ENCODE peak calls at places on chromosome 2, in seven cellular contexts. One of them, this sample, is unnamed.

GRCh38 chr2:239002960-239003932 is 155.4 kb downstream of the TWIST2 start:
- DNase-seq in MV-4-11: no peak
- DNase-seq in stimulated activated CD8-positive, alpha-beta memory T cell treated with anti-CD3 and anti-CD28 coated beads, Interleukin-7, amount 100 ng/mL, for 4 hours: no peak
- DNase-seq in non-pigmented ciliary epithelial cell: peak; percentile 8
- DNase-seq in tibial artery: no peak
- DNase-seq in thoracic aorta: no peak
- DNase-seq in posterior cingulate gyrus: no peak
- DNase-seq in this sample: no peak

GRCh38 chr2:207683438-207683837 is 28.0 kb upstream of the CCNYL1 start:
- DNase-seq in MV-4-11: no peak
- DNase-seq in stimulated activated CD8-positive, alpha-beta memory T cell treated with anti-CD3 and anti-CD28 coated beads, Interleukin-7, amount 100 ng/mL, for 4 hours: no peak
- DNase-seq in non-pigmented ciliary epithelial cell: no peak
- DNase-seq in tibial artery: no peak
- DNase-seq in thoracic aorta: no peak
- DNase-seq in posterior cingulate gyrus: no peak
- DNase-seq in this sample: no peak

GRCh38 chr2:6535572-6535971 is 330.1 kb downstream of the CMPK2 start:
- DNase-seq in MV-4-11: no peak
- DNase-seq in stimulated activated CD8-positive, alpha-beta memory T cell treated with anti-CD3 and anti-CD28 coated beads, Interleukin-7, amount 100 ng/mL, for 4 hours: no peak
- DNase-seq in non-pigmented ciliary epithelial cell: no peak
- DNase-seq in tibial artery: no peak
- DNase-seq in thoracic aorta: no peak
- DNase-seq in posterior cingulate gyrus: no peak
- DNase-seq in this sample: no peak

GRCh38 chr2:41933585-41934322 is 114.1 kb upstream of the PKDCC start:
- DNase-seq in MV-4-11: peak; percentile 85
- DNase-seq in stimulated activated CD8-positive, alpha-beta memory T cell treated with anti-CD3 and anti-CD28 coated beads, Interleukin-7, amount 100 ng/mL, for 4 hours: no peak
- DNase-seq in non-pigmented ciliary epithelial cell: peak; percentile 83
- DNase-seq in tibial artery: peak; percentile 52
- DNase-seq in thoracic aorta: no peak
- DNase-seq in posterior cingulate gyrus: no peak
- DNase-seq in this sample: no peak

GRCh38 chr2:112623913-112624777 is 21.6 kb upstream of the SLC20A1 start:
- DNase-seq in MV-4-11: peak; percentile 74
- DNase-seq in stimulated activated CD8-positive, alpha-beta memory T cell treated with anti-CD3 and anti-CD28 coated beads, Interleukin-7, amount 100 ng/mL, for 4 hours: peak; percentile 73
- DNase-seq in non-pigmented ciliary epithelial cell: no peak
- DNase-seq in tibial artery: peak; percentile 48
- DNase-seq in thoracic aorta: no peak
- DNase-seq in posterior cingulate gyrus: no peak
- DNase-seq in this sample: peak; percentile 82

GRCh38 chr2:121828281-121828731 is 72.9 kb downstream of the TSN start:
- DNase-seq in MV-4-11: no peak
- DNase-seq in stimulated activated CD8-positive, alpha-beta memory T cell treated with anti-CD3 and anti-CD28 coated beads, Interleukin-7, amount 100 ng/mL, for 4 hours: no peak
- DNase-seq in non-pigmented ciliary epithelial cell: no peak
- DNase-seq in tibial artery: no peak
- DNase-seq in thoracic aorta: no peak
- DNase-seq in posterior cingulate gyrus: no peak
- DNase-seq in this sample: no peak

GRCh38 chr2:106272202-106272807 is 78.2 kb upstream of the UXS1 start:
- DNase-seq in MV-4-11: peak; percentile 87
- DNase-seq in stimulated activated CD8-positive, alpha-beta memory T cell treated with anti-CD3 and anti-CD28 coated beads, Interleukin-7, amount 100 ng/mL, for 4 hours: no peak
- DNase-seq in non-pigmented ciliary epithelial cell: no peak
- DNase-seq in tibial artery: no peak
- DNase-seq in thoracic aorta: no peak
- DNase-seq in posterior cingulate gyrus: no peak
- DNase-seq in this sample: no peak

GRCh38 chr2:69083126-69083733 is 70.3 kb downstream of the ANTXR1 start:
- DNase-seq in MV-4-11: peak; percentile 37
- DNase-seq in stimulated activated CD8-positive, alpha-beta memory T cell treated with anti-CD3 and anti-CD28 coated beads, Interleukin-7, amount 100 ng/mL, for 4 hours: no peak
- DNase-seq in non-pigmented ciliary epithelial cell: no peak
- DNase-seq in tibial artery: no peak
- DNase-seq in thoracic aorta: no peak
- DNase-seq in posterior cingulate gyrus: no peak
- DNase-seq in this sample: no peak

GRCh38 chr2:231088779-231089178 is 32.1 kb downstream of the PSMD1 start:
- DNase-seq in MV-4-11: no peak
- DNase-seq in stimulated activated CD8-positive, alpha-beta memory T cell treated with anti-CD3 and anti-CD28 coated beads, Interleukin-7, amount 100 ng/mL, for 4 hours: no peak
- DNase-seq in non-pigmented ciliary epithelial cell: no peak
- DNase-seq in tibial artery: no peak
- DNase-seq in thoracic aorta: no peak
- DNase-seq in posterior cingulate gyrus: no peak
- DNase-seq in this sample: no peak

GRCh38 chr2:96099861-96100798 is 16.2 kb downstream of the ADRA2B start:
- DNase-seq in MV-4-11: peak; percentile 47
- DNase-seq in stimulated activated CD8-positive, alpha-beta memory T cell treated with anti-CD3 and anti-CD28 coated beads, Interleukin-7, amount 100 ng/mL, for 4 hours: no peak
- DNase-seq in non-pigmented ciliary epithelial cell: no peak
- DNase-seq in tibial artery: peak; percentile 13
- DNase-seq in thoracic aorta: no peak
- DNase-seq in posterior cingulate gyrus: no peak
- DNase-seq in this sample: peak; percentile 52

GRCh38 chr2:99858951-99859596 is 283.3 kb downstream of the AFF3 start:
- DNase-seq in MV-4-11: no peak
- DNase-seq in stimulated activated CD8-positive, alpha-beta memory T cell treated with anti-CD3 and anti-CD28 coated beads, Interleukin-7, amount 100 ng/mL, for 4 hours: no peak
- DNase-seq in non-pigmented ciliary epithelial cell: no peak
- DNase-seq in tibial artery: no peak
- DNase-seq in thoracic aorta: no peak
- DNase-seq in posterior cingulate gyrus: no peak
- DNase-seq in this sample: no peak

GRCh38 chr2:58221909-58222308 is 19.2 kb downstream of the FANCL start:
- DNase-seq in MV-4-11: no peak
- DNase-seq in stimulated activated CD8-positive, alpha-beta memory T cell treated with anti-CD3 and anti-CD28 coated beads, Interleukin-7, amount 100 ng/mL, for 4 hours: no peak
- DNase-seq in non-pigmented ciliary epithelial cell: no peak
- DNase-seq in tibial artery: no peak
- DNase-seq in thoracic aorta: no peak
- DNase-seq in posterior cingulate gyrus: no peak
- DNase-seq in this sample: no peak

GRCh38 chr2:120760446-120761135 is 24.9 kb downstream of the GLI2 start:
- DNase-seq in MV-4-11: no peak
- DNase-seq in stimulated activated CD8-positive, alpha-beta memory T cell treated with anti-CD3 and anti-CD28 coated beads, Interleukin-7, amount 100 ng/mL, for 4 hours: no peak
- DNase-seq in non-pigmented ciliary epithelial cell: no peak
- DNase-seq in tibial artery: peak; percentile 75
- DNase-seq in thoracic aorta: no peak
- DNase-seq in posterior cingulate gyrus: peak; percentile 52
- DNase-seq in this sample: no peak

GRCh38 chr2:174337337-174338154 is 2.8 kb downstream of the SP9 start:
- DNase-seq in MV-4-11: no peak
- DNase-seq in stimulated activated CD8-positive, alpha-beta memory T cell treated with anti-CD3 and anti-CD28 coated beads, Interleukin-7, amount 100 ng/mL, for 4 hours: no peak
- DNase-seq in non-pigmented ciliary epithelial cell: no peak
- DNase-seq in tibial artery: no peak
- DNase-seq in thoracic aorta: no peak
- DNase-seq in posterior cingulate gyrus: no peak
- DNase-seq in this sample: peak; percentile 71

GRCh38 chr2:198144621-198145020 is 340.2 kb downstream of the PLCL1 start:
- DNase-seq in MV-4-11: no peak
- DNase-seq in stimulated activated CD8-positive, alpha-beta memory T cell treated with anti-CD3 and anti-CD28 coated beads, Interleukin-7, amount 100 ng/mL, for 4 hours: no peak
- DNase-seq in non-pigmented ciliary epithelial cell: no peak
- DNase-seq in tibial artery: no peak
- DNase-seq in thoracic aorta: no peak
- DNase-seq in posterior cingulate gyrus: no peak
- DNase-seq in this sample: no peak

GRCh38 chr2:3488768-3489448 is 30.4 kb downstream of the ADI1 start:
- DNase-seq in MV-4-11: no peak
- DNase-seq in stimulated activated CD8-positive, alpha-beta memory T cell treated with anti-CD3 and anti-CD28 coated beads, Interleukin-7, amount 100 ng/mL, for 4 hours: no peak
- DNase-seq in non-pigmented ciliary epithelial cell: no peak
- DNase-seq in tibial artery: no peak
- DNase-seq in thoracic aorta: no peak
- DNase-seq in posterior cingulate gyrus: no peak
- DNase-seq in this sample: no peak

GRCh38 chr2:168611091-168611490 is 155.0 kb downstream of the CERS6 start:
- DNase-seq in MV-4-11: no peak
- DNase-seq in stimulated activated CD8-positive, alpha-beta memory T cell treated with anti-CD3 and anti-CD28 coated beads, Interleukin-7, amount 100 ng/mL, for 4 hours: no peak
- DNase-seq in non-pigmented ciliary epithelial cell: no peak
- DNase-seq in tibial artery: no peak
- DNase-seq in thoracic aorta: no peak
- DNase-seq in posterior cingulate gyrus: no peak
- DNase-seq in this sample: no peak

GRCh38 chr2:69619725-69620124 is 23.8 kb downstream of the AAK1 start:
- DNase-seq in MV-4-11: peak; percentile 74
- DNase-seq in stimulated activated CD8-positive, alpha-beta memory T cell treated with anti-CD3 and anti-CD28 coated beads, Interleukin-7, amount 100 ng/mL, for 4 hours: no peak
- DNase-seq in non-pigmented ciliary epithelial cell: no peak
- DNase-seq in tibial artery: no peak
- DNase-seq in thoracic aorta: no peak
- DNase-seq in posterior cingulate gyrus: no peak
- DNase-seq in this sample: no peak

This sample was measured in activated CD8-positive, alpha-beta memory T cell treated with anti-CD3 and anti-CD28 coated beads for 24 hours.